ENCODE peak calls at places on chromosomes 4 and X, in eight cellular contexts. C is uterus; U is endodermal cell; M is tibial nerve; K is CD4-positive, alpha-beta memory T cell; P is HCT116; H is breast epithelium; A is ascending aorta. G is an unnamed sample. For H3K9me3, the result is how much of the 10 kb centered on the place peaks cover.

GRCh38 chrX:39899876-39900787 is 197.6 kb downstream of the BCOR start:
- DNase-seq in C (no peak), U (no peak), M (no peak), K (no peak), P (no peak), H (no peak), A (no peak), G (no peak)

GRCh38 chr4:82422616-82423015 is 7.6 kb downstream of the HNRNPDL start:
- DNase-seq in C (no peak), U (no peak), M (no peak), K (no peak), P (no peak), H (no peak), A (no peak), G (no peak)

GRCh38 chr4:165359501-165359900 is 19.3 kb upstream of the CPE start:
- DNase-seq in C (no peak), U (no peak), M (no peak), K (no peak), P (no peak), H (no peak), A (no peak), G (no peak)

GRCh38 chr4:177562859-177563258 is 120.6 kb upstream of the AGA start:
- DNase-seq in C (no peak), U (no peak), M (no peak), K (no peak), P (no peak), H (no peak), A (no peak), G (no peak)

GRCh38 chr4:66095065-66095464 is 424.8 kb upstream of the EPHA5 start:
- DNase-seq in C (no peak), U (no peak), M (no peak), K (no peak), P (no peak), H (no peak), A (no peak), G (no peak)

GRCh38 chr4:87365348-87365747 is 25.6 kb downstream of the HSD17B11 start:
- DNase-seq in C (no peak), U (no peak), M (no peak), K (no peak), P (no peak), H (no peak), A (no peak), G (no peak)

GRCh38 chrX:53073115-53073581 is 9.0 kb upstream of the TSPYL2 start:
- DNase-seq in C (no peak), U (peak), M (no peak), K (no peak), P (peak), H (no peak), A (peak), G (no peak)

GRCh38 chrX:70174754-70175153 is 2.5 kb upstream of the DGAT2L6 start:
- DNase-seq in C (no peak), U (no peak), M (no peak), K (no peak), P (no peak), H (no peak), A (no peak), G (no peak)

GRCh38 chrX:51747671-51748070 is 4.4 kb downstream of the GSPT2 start:
- DNase-seq in C (no peak), U (no peak), M (no peak), K (no peak), P (no peak), H (no peak), A (no peak), G (no peak)

GRCh38 chr4:118173956-118174355 is 139.7 kb downstream of the NDST3 start:
- DNase-seq in C (no peak), U (no peak), M (no peak), K (no peak), P (no peak), H (no peak), A (no peak), G (no peak)

GRCh38 chrX:35076061-35076460 is 133.5 kb downstream of the FAM47B start:
- DNase-seq in C (no peak), U (peak), M (no peak), K (no peak), P (no peak), H (no peak), A (no peak), G (no peak)
- H3K27ac ChIP-seq in C (no peak), U (no peak), M (no peak), K (no peak), P (no peak), H (no peak), A (no peak), G (no peak)

DNA sequence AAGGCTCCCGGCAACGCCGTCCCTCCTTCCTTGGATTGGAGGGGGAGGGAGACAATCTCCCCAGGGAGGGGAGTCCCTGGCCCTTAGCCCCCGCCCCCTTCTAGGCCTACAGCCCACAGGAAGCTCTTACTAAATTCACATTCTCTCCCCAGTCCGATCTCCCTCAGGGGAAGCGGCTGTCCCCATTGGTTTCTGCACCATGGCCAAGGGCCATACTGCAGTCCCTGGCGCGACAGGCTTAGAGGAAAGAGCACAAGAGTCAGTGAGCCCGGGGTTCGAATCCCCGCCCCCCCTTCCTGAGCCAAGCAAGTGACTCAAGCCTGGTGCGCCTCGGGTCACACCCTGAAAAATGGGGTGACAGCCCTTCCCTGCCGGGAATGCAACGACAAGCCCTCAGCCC is 1.1 kb downstream of the ABLIM2 start:
- DNase-seq in C (peak), U (no peak), M (no peak), K (no peak), P (no peak), H (no peak), A (peak), G (no peak)
- H3K4me3 ChIP-seq in C (peak), U (no peak), M (peak), K (no peak), P (peak), H (peak), A (peak), G (no peak)

DNA sequence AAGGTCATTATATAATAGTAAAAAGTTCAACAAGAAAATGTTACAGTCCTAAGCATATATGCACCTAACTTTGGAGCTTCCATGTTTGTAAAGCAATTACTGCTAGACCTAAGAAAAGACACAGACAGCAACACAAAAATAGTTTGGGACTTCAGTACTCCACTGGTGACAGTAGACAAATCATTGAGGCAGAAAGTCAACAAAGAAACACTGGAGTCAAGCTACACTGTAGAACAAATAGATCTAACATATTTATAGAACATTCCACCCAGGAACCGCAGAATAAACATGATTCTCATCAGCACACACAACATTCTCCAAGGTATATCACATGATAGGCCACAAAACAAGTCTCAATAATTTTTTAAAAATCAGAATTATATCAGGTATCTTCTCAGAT is 42.6 kb downstream of the ARFIP1 start:
- DNase-seq in C (no peak), U (no peak), M (no peak), K (no peak), P (no peak), H (no peak), A (no peak), G (no peak)
- H3K9me3 ChIP-seq in C (under half), U (under half), M (under half), K (under half), P (under half), H (under half), A (under half), G (under half)

GRCh38 chr4:188242041-188242440 is 102.8 kb downstream of the TRIML1 start:
- DNase-seq in C (no peak), U (no peak), M (no peak), K (no peak), P (no peak), H (no peak), A (no peak), G (no peak)
- H3K27ac ChIP-seq in C (no peak), U (no peak), M (no peak), K (no peak), P (no peak), H (no peak), A (no peak), G (no peak)

DNA sequence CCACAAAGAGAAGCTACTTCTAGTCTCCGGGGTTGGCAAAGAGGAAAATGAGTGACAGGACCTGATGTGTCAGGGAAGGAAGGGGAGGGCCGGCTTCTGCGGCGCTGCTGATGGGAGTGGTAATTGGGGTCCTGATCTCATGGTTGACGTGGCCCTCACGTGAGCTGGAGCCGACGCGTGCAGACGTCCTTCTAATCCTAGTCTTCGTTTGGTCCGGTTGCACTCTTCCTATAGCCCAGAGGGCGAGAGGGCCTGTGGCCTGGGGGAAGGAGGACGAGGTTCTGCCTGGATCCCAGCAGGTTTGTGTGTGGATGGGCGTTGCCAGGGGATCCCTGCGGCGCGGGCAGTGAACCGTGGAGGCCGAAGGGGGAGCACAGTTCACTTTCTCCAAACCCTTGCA is at the start of gene ARMCX1:
- DNase-seq in C (peak), U (peak), M (peak), K (no peak), P (no peak), H (peak), A (peak), G (no peak)
- H3K4me3 ChIP-seq in C (peak), U (peak), M (peak), K (no peak), P (no peak), H (peak), A (peak), G (peak)

GRCh38 chrX:79572566-79572965 is 205.4 kb upstream of the ITM2A start:
- DNase-seq in C (no peak), U (no peak), M (no peak), K (no peak), P (no peak), H (no peak), A (no peak), G (no peak)
- H3K9me3 ChIP-seq in C (under half), U (under half), M (under half), K (under half), P (under half), H (under half), A (under half), G (under half)

GRCh38 chrX:134810211-134810610 is 151.9 kb upstream of the PLAC1 start:
- DNase-seq in C (no peak), U (no peak), M (no peak), K (no peak), P (no peak), H (no peak), A (no peak), G (no peak)

GRCh38 chrX:134807039-134807729 is 148.9 kb upstream of the PLAC1 start:
- DNase-seq in C (peak), U (peak), M (peak), K (peak), P (peak), H (peak), A (peak), G (peak)

GRCh38 chrX:134804779-134805178 is 146.5 kb upstream of the PLAC1 start:
- DNase-seq in C (no peak), U (no peak), M (no peak), K (no peak), P (no peak), H (no peak), A (no peak), G (no peak)

GRCh38 chrX:134803551-134804183 is 145.4 kb upstream of the PLAC1 start:
- DNase-seq in C (no peak), U (no peak), M (no peak), K (peak), P (no peak), H (no peak), A (no peak), G (no peak)

DNA sequence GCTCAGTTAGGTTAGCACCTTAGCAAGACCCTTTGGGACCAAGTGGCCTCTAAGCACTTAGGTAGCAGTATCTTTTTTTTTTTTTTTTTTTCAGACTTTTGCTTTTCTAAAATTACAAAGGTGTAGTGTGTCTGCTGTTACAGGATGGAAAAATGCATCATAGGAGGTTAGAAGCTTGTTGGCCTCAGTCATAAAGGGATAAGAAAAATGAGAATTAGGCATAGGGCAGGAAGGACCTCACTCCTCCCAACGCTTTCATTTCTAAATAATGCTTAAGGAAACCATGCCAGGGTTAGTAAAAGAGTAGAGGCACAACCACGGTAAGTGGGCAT is 148.4 kb upstream of the PLAC1 start:
- DNase-seq in C (no peak), U (no peak), M (no peak), K (no peak), P (no peak), H (no peak), A (no peak), G (no peak)
- H3K27ac ChIP-seq in C (peak), U (no peak), M (peak), K (peak), P (peak), H (peak), A (peak), G (peak)

G was measured in CD8-positive, alpha-beta memory T cell.